ENCODE peak calls at places on chromosome 22, in four cellular contexts. One of them, this sample, is unnamed.

GRCh38 chr22:49934891-49935557 is 16.6 kb downstream of the CRELD2 start:
- DNase-seq in HCT116: no peak
- DNase-seq in K562: peak
- DNase-seq in HepG2: no peak
- DNase-seq in this sample: no peak

GRCh38 chr22:48803993-48804810 is 1023.5 kb downstream of the BRD1 start:
- DNase-seq in K562: no peak
- DNase-seq in HepG2: no peak
- DNase-seq in HCT116: no peak
- DNase-seq in this sample: no peak

GRCh38 chr22:17313591-17313990 is 55.7 kb upstream of the CECR2 start:
- DNase-seq in K562: no peak
- DNase-seq in HepG2: no peak
- DNase-seq in HCT116: no peak
- DNase-seq in this sample: no peak

GRCh38 chr22:40193429-40194421 is 16.0 kb downstream of the TNRC6B start:
- DNase-seq in HepG2: no peak
- DNase-seq in HCT116: no peak
- DNase-seq in K562: no peak
- DNase-seq in this sample: no peak

GRCh38 chr22:35400335-35400680 is 368 bp downstream of the MCM5 start:
- DNase-seq in HepG2: no peak
- DNase-seq in HCT116: no peak
- DNase-seq in K562: no peak
- DNase-seq in this sample: no peak

GRCh38 chr22:49827307-49827852 is 293 bp downstream of the BRD1 start:
- DNase-seq in K562: peak
- DNase-seq in HepG2: no peak
- DNase-seq in HCT116: no peak
- DNase-seq in this sample: no peak

GRCh38 chr22:24871611-24872205 is 65.7 kb downstream of the SGSM1 start:
- DNase-seq in HepG2: no peak
- DNase-seq in HCT116: no peak
- DNase-seq in K562: no peak
- DNase-seq in this sample: no peak

GRCh38 chr22:48488611-48489456 is 1338.8 kb downstream of the BRD1 start:
- DNase-seq in HepG2: no peak
- DNase-seq in K562: no peak
- DNase-seq in HCT116: no peak
- DNase-seq in this sample: no peak

GRCh38 chr22:29307658-29308147 is 1.3 kb downstream of the GAS2L1 start:
- DNase-seq in K562: no peak
- DNase-seq in HepG2: no peak
- DNase-seq in HCT116: no peak
- DNase-seq in this sample: no peak

GRCh38 chr22:30390974-30391691 is 3.9 kb upstream of the RNF215 start:
- DNase-seq in K562: peak
- DNase-seq in HCT116: peak
- DNase-seq in HepG2: peak
- DNase-seq in this sample: peak

GRCh38 chr22:40400173-40400572 is 29.8 kb downstream of the SGSM3 start:
- DNase-seq in HCT116: no peak
- DNase-seq in HepG2: no peak
- DNase-seq in K562: no peak
- DNase-seq in this sample: no peak

GRCh38 chr22:48744967-48745841 is 1082.5 kb downstream of the BRD1 start:
- DNase-seq in HepG2: no peak
- DNase-seq in HCT116: no peak
- DNase-seq in K562: no peak
- DNase-seq in this sample: no peak

GRCh38 chr22:24400726-24401596 is 26.4 kb upstream of the ADORA2A start:
- DNase-seq in K562: no peak
- DNase-seq in HCT116: no peak
- DNase-seq in HepG2: no peak
- DNase-seq in this sample: no peak

GRCh38 chr22:30754521-30754920 is 59.8 kb downstream of the OSBP2 start:
- DNase-seq in HepG2: no peak
- DNase-seq in HCT116: no peak
- DNase-seq in K562: no peak
- DNase-seq in this sample: no peak

GRCh38 chr22:24160546-24160945 is 20.7 kb upstream of the SUSD2 start:
- DNase-seq in K562: no peak
- DNase-seq in HepG2: no peak
- DNase-seq in HCT116: no peak
- DNase-seq in this sample: no peak

GRCh38 chr22:20571531-20572007 is 64.2 kb downstream of the MED15 start:
- DNase-seq in HepG2: peak
- DNase-seq in HCT116: no peak
- DNase-seq in K562: peak
- DNase-seq in this sample: peak

GRCh38 chr22:41226728-41227655 is 13.7 kb downstream of the CHADL start:
- DNase-seq in HepG2: no peak
- DNase-seq in K562: no peak
- DNase-seq in HCT116: no peak
- DNase-seq in this sample: no peak

GRCh38 chr22:40560551-40560950 is 76.0 kb downstream of the MRTFA start:
- DNase-seq in K562: peak
- DNase-seq in HCT116: no peak
- DNase-seq in HepG2: no peak
- DNase-seq in this sample: no peak

GRCh38 chr22:49166211-49166610 is 661.5 kb downstream of the BRD1 start:
- DNase-seq in HCT116: no peak
- DNase-seq in K562: no peak
- DNase-seq in HepG2: no peak
- DNase-seq in this sample: no peak

GRCh38 chr22:50184541-50185383 is 951 bp upstream of the TRABD start:
- DNase-seq in HCT116: no peak
- DNase-seq in K562: no peak
- DNase-seq in HepG2: no peak
- DNase-seq in this sample: no peak

GRCh38 chr22:45648320-45649070 is 23.1 kb upstream of the ATXN10 start:
- DNase-seq in HCT116: no peak
- DNase-seq in K562: no peak
- DNase-seq in HepG2: no peak
- DNase-seq in this sample: no peak

GRCh38 chr22:20239951-20240773 is 28.0 kb downstream of the RTN4R start:
- DNase-seq in HepG2: no peak
- DNase-seq in HCT116: no peak
- DNase-seq in K562: peak
- DNase-seq in this sample: no peak

GRCh38 chr22:50705219-50705691 is 32.6 kb downstream of the SHANK3 start:
- DNase-seq in HCT116: no peak
- DNase-seq in HepG2: no peak
- DNase-seq in K562: peak
- DNase-seq in this sample: no peak

GRCh38 chr22:37991738-37992442 is 7.5 kb upstream of the SOX10 start:
- DNase-seq in K562: no peak
- DNase-seq in HepG2: no peak
- DNase-seq in HCT116: no peak
- DNase-seq in this sample: no peak

GRCh38 chr22:37990862-37991261 is 6.5 kb upstream of the SOX10 start:
- DNase-seq in HepG2: no peak
- DNase-seq in K562: no peak
- DNase-seq in HCT116: no peak
- DNase-seq in this sample: no peak

GRCh38 chr22:37994049-37994448 is 9.7 kb upstream of the SOX10 start:
- DNase-seq in HCT116: no peak
- DNase-seq in HepG2: no peak
- DNase-seq in K562: no peak
- DNase-seq in this sample: no peak

GRCh38 chr22:37989146-37990045 is 5.0 kb upstream of the SOX10 start:
- DNase-seq in HepG2: no peak
- DNase-seq in HCT116: no peak
- DNase-seq in K562: no peak
- DNase-seq in this sample: no peak

GRCh38 chr22:37990302-37990701 is 5.9 kb upstream of the SOX10 start:
- DNase-seq in K562: no peak
- DNase-seq in HepG2: no peak
- DNase-seq in HCT116: no peak
- DNase-seq in this sample: no peak
- TF ChIP-seq TCF7L2 in K562: no peak
- TF ChIP-seq TCF7L2 in HepG2: no peak
- TF ChIP-seq TCF7L2 in HCT116: no peak
- TF ChIP-seq TCF7L2 in this sample: no peak

DNA sequence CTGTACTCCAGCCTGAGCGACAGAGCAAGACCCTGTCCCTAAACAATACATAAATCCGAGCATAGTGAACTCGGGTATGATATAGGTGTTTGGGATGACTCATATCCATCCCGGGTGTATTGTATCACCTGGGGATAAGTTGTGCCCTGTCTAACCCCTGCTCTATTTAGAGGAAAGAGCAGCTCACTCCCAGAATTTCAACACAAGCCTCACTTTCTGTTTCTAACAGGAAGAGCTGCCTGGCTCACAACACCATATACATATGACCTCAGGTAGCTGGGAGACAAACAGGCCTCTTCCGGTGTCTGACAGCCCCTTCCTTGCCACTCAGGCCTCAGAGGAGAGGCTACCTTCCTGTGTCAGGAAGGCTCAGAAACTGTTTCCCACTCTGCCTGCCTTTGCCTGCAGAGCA is 9.9 kb upstream of the MICALL1 start:
- DNase-seq in HepG2: peak
- DNase-seq in HCT116: no peak
- DNase-seq in K562: no peak
- DNase-seq in this sample: no peak
- TF ChIP-seq SIN3A in HepG2: peak
- TF ChIP-seq SIN3A in HCT116: no peak
- TF ChIP-seq SIN3A in K562: no peak
- TF ChIP-seq SIN3A in this sample: no peak

GRCh38 chr22:27801616-27802388 is at the start of gene MN1:
- DNase-seq in HCT116: no peak
- DNase-seq in HepG2: no peak
- DNase-seq in K562: no peak
- DNase-seq in this sample: no peak
- TF ChIP-seq REST in HCT116: no peak
- TF ChIP-seq REST in HepG2: no peak
- TF ChIP-seq REST in K562: no peak
- TF ChIP-seq REST in this sample: no peak

GRCh38 chr22:42883121-42883520 is 26.0 kb upstream of the ARFGAP3 start:
- DNase-seq in K562: no peak
- DNase-seq in HepG2: no peak
- DNase-seq in HCT116: no peak
- DNase-seq in this sample: no peak
- TF ChIP-seq TCF7L2 in K562: no peak
- TF ChIP-seq TCF7L2 in HepG2: no peak
- TF ChIP-seq TCF7L2 in HCT116: no peak
- TF ChIP-seq TCF7L2 in this sample: no peak

DNA sequence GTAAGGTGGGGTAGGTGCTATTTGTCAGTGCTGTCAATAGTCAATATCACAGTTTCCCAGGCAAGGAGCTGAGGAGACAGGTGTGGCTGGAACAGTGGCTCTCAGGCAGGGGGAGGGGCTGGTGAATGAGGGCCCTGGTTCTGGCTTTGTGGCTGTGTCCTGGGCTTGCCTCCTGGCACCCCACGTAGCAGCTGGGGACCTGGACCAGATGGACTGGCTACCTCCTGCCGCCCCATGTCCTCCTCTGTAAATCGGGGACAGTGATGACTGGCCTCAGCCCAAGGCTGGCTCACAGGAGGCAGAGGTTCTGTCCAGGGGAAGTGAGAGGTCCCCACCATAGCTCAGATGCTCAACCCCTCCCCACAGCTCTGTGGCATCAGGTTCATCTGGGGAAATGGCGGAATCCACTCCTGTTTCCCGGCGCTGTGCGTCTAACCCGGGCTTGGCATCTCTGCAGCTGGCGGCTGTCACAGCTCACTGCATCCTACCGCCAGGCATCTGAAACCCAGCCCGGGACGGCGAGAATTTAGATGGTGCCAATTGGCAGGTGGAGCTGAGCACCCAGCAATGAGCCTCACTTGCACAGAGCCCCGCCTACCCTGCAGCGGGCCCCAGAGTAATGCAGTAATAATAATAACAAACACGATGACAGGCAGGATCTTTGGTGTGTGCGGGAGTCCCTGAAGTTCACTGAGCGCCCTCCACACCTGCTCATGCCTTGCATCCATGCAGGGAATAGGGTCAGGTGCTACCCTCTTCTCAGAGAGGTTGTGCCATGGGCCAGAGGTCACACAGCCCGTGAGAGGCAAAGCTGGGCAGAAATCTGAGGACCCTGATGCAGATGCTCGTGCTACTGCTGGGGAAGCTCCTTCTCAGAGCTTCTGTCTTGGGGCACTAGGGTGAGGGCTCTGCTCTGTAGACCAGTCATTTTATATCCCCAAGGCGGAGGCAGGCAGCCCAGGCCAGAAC is 27.8 kb upstream of the SHISAL1 start:
- DNase-seq in HepG2: no peak
- DNase-seq in K562: no peak
- DNase-seq in HCT116: no peak
- DNase-seq in this sample: no peak
- TF ChIP-seq SIN3A in HepG2: no peak
- TF ChIP-seq SIN3A in K562: no peak
- TF ChIP-seq SIN3A in HCT116: no peak
- TF ChIP-seq SIN3A in this sample: no peak

DNA sequence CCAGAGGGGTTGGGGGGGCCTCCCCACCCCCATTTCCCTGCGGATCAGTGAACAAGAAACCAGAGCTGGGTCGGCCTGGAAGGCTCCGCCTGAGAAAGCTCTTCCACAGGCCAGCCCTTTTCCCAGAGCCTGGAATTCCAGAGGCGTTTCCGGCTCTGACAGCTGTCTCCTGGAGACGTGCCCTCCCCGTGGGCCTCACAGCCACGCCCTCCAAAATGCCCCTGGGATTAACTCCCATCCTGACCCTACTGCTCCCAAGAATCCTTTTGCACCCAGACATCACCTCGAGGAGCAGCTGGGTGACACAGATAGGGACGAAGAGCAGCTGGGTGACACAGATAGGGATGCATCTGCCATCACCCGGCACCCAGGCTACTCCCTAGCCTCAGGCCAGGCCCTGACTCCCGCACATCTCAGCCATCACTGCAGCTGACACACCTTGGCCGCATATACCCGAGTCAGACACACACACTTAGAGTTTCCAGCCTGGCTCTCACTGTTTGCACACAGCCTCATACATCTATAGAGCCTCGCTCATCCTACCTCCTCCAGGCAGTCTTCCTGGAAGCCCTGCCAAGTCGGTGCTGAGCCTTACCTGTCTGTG is 7.6 kb upstream of the CDC42EP1 start:
- DNase-seq in HCT116: no peak
- DNase-seq in HepG2: no peak
- DNase-seq in K562: peak
- DNase-seq in this sample: no peak
- TF ChIP-seq REST in HCT116: no peak
- TF ChIP-seq REST in HepG2: no peak
- TF ChIP-seq REST in K562: no peak
- TF ChIP-seq REST in this sample: no peak

DNA sequence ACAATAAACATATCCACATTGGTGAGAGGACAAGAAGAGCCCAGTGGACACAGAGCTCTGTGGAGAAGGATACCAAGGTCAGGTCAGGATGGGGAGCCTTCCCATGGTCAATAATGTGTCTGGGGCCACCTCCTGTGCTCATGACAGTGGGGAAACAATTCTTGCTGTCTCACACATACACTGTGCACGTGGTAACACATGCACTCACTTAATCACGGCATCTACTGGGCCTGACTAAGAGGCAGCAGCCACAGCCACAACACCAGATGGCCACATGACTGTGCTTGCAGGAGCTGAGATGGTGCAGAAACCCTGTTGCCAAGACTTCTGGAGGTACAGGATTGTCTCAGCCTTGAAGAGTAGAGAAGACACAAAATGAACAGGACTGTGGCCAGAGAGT is 28.6 kb downstream of the C22orf42 start:
- DNase-seq in HCT116: no peak
- DNase-seq in HepG2: no peak
- DNase-seq in K562: no peak
- DNase-seq in this sample: no peak
- TF ChIP-seq TCF7L2 in HCT116: no peak
- TF ChIP-seq TCF7L2 in HepG2: no peak
- TF ChIP-seq TCF7L2 in K562: no peak
- TF ChIP-seq TCF7L2 in this sample: no peak

This sample was measured in Panc1.